ENCODE peak calls at places on chromosomes 12 and 14, in seven cellular contexts. D is fibroblast of lung, N is testis, F is NT2/D1, Y is pancreas, K is esophagus squamous epithelium, V is heart left ventricle. X is an unnamed sample. For H3K9me3, the result is how much of the 10 kb centered on the place peaks cover.

GRCh38 chr14:104114421-104115130 is 23.8 kb upstream of the KIF26A start:
- DNase-seq in D (no peak), N (no peak), F (no peak), Y (peak), K (no peak), V (peak), X (no peak)

GRCh38 chr12:58916891-58917570 is 3.3 kb downstream of the LRIG3 start:
- DNase-seq in D (peak), N (no peak), F (no peak), Y (no peak), K (no peak), V (no peak), X (peak)

GRCh38 chr12:108425238-108425795 is 86.2 kb upstream of the CMKLR1 start:
- DNase-seq in D (no peak), N (peak), F (no peak), Y (no peak), K (no peak), V (no peak), X (no peak)

GRCh38 chr12:12358528-12358927 is 1.6 kb downstream of the BORCS5 start:
- DNase-seq in D (no peak), N (no peak), F (no peak), Y (no peak), K (no peak), V (no peak), X (no peak)

GRCh38 chr14:104044016-104044415 is 41.5 kb upstream of the ASPG start:
- DNase-seq in D (no peak), N (no peak), F (no peak), Y (no peak), K (no peak), V (no peak), X (no peak)

GRCh38 chr12:38983117-38983571 is 77.8 kb upstream of the CPNE8 start:
- DNase-seq in D (no peak), N (peak), F (no peak), Y (no peak), K (no peak), V (no peak), X (no peak)

GRCh38 chr12:110269622-110270124 is 11.4 kb upstream of the ATP2A2 start:
- DNase-seq in D (peak), N (no peak), F (peak), Y (no peak), K (no peak), V (no peak), X (peak)

GRCh38 chr14:65168840-65169239 is 66.5 kb upstream of the MAX start:
- DNase-seq in D (peak), N (no peak), F (no peak), Y (no peak), K (no peak), V (no peak), X (no peak)

GRCh38 chr12:26809611-26810298 is 23.2 kb downstream of the ITPR2 start:
- DNase-seq in D (no peak), N (no peak), F (no peak), Y (no peak), K (no peak), V (no peak), X (no peak)

GRCh38 chr12:122200541-122201175 is 2.9 kb upstream of the B3GNT4 start:
- DNase-seq in D (no peak), N (no peak), F (no peak), Y (peak), K (no peak), V (no peak), X (no peak)

GRCh38 chr14:100547633-100548294 is 39.5 kb downstream of the BEGAIN start:
- DNase-seq in D (peak), N (peak), F (no peak), Y (no peak), K (no peak), V (peak), X (peak)

GRCh38 chr14:79629891-79630560 is 581.3 kb downstream of the DIO2 start:
- DNase-seq in D (no peak), N (no peak), F (no peak), Y (no peak), K (no peak), V (no peak), X (no peak)

GRCh38 chr12:111330800-111331752 is 37.8 kb downstream of the PHETA1 start:
- DNase-seq in D (peak), N (no peak), F (peak), Y (no peak), K (no peak), V (no peak), X (no peak)

GRCh38 chr12:116719661-116720060 is 18.2 kb downstream of the SPRING1 start:
- DNase-seq in D (no peak), N (no peak), F (no peak), Y (no peak), K (no peak), V (no peak), X (no peak)

GRCh38 chr12:96743606-96744005 is 163.5 kb upstream of the NEDD1 start:
- DNase-seq in D (peak), N (no peak), F (no peak), Y (no peak), K (no peak), V (no peak), X (no peak)

GRCh38 chr14:77086017-77086727 is 11.9 kb upstream of the CIPC start:
- DNase-seq in D (no peak), N (no peak), F (no peak), Y (no peak), K (no peak), V (no peak), X (no peak)

GRCh38 chr14:22397338-22397737 is 191.7 kb downstream of the DAD1 start:
- DNase-seq in D (no peak), N (no peak), F (no peak), Y (no peak), K (no peak), V (no peak), X (no peak)

GRCh38 chr12:77231548-77231947 is 166.2 kb upstream of the E2F7 start:
- DNase-seq in D (peak), N (peak), F (no peak), Y (peak), K (no peak), V (peak), X (no peak)

GRCh38 chr14:101819251-101819990 is 57.9 kb downstream of the PPP2R5C start:
- DNase-seq in D (no peak), N (no peak), F (no peak), Y (no peak), K (no peak), V (no peak), X (no peak)

GRCh38 chr12:121964813-121965643 is 46.6 kb downstream of the CFAP251 start:
- DNase-seq in D (peak), N (no peak), F (no peak), Y (no peak), K (no peak), V (no peak), X (peak)

GRCh38 chr12:108340037-108340436 is 926 bp upstream of the CMKLR1 start:
- DNase-seq in D (no peak), N (no peak), F (no peak), Y (no peak), K (no peak), V (no peak), X (no peak)

GRCh38 chr12:111901182-111901581 is 59.2 kb downstream of the MAPKAPK5 start:
- DNase-seq in D (no peak), N (no peak), F (no peak), Y (no peak), K (no peak), V (no peak), X (no peak)

GRCh38 chr12:19437996-19438395 is 1.3 kb upstream of the AEBP2 start:
- DNase-seq in D (no peak), N (no peak), F (peak), Y (no peak), K (no peak), V (no peak), X (no peak)

GRCh38 chr14:40115583-40115982 is 683.4 kb upstream of the FBXO33 start:
- DNase-seq in D (no peak), N (no peak), F (no peak), Y (no peak), K (no peak), V (no peak), X (no peak)

GRCh38 chr12:94100254-94100653 is 48.1 kb upstream of the PLXNC1 start:
- DNase-seq in D (peak), N (no peak), F (no peak), Y (no peak), K (no peak), V (no peak), X (no peak)

GRCh38 chr14:101858791-101859537 is 97.5 kb downstream of the PPP2R5C start:
- DNase-seq in D (no peak), N (no peak), F (no peak), Y (no peak), K (no peak), V (no peak), X (no peak)

GRCh38 chr14:56549721-56550120 is 29.9 kb upstream of the TMEM260 start:
- DNase-seq in D (no peak), N (no peak), F (no peak), Y (no peak), K (no peak), V (no peak), X (no peak)

GRCh38 chr14:92607702-92608429 is 94.3 kb downstream of the RIN3 start:
- DNase-seq in D (peak), N (no peak), F (no peak), Y (no peak), K (no peak), V (no peak), X (no peak)

GRCh38 chr12:121573949-121574520 is 6.8 kb downstream of the KDM2B start:
- DNase-seq in D (no peak), N (no peak), F (no peak), Y (no peak), K (no peak), V (no peak), X (no peak)

GRCh38 chr12:321606-322326 is 59.1 kb upstream of the SLC6A13 start:
- DNase-seq in D (peak), N (no peak), F (no peak), Y (no peak), K (no peak), V (no peak), X (no peak)

GRCh38 chr14:95197498-95198010 is 40.2 kb upstream of the DICER1 start:
- DNase-seq in D (no peak), N (no peak), F (no peak), Y (no peak), K (no peak), V (no peak), X (no peak)

GRCh38 chr14:104215706-104216334 is 77.4 kb downstream of the KIF26A start:
- DNase-seq in D (no peak), N (no peak), F (no peak), Y (peak), K (no peak), V (peak), X (no peak)

GRCh38 chr12:57058454-57058853 is 8.5 kb upstream of the MYO1A start:
- DNase-seq in D (no peak), N (no peak), F (no peak), Y (no peak), K (no peak), V (no peak), X (no peak)

GRCh38 chr14:59492419-59492818 is 8.1 kb downstream of the JKAMP start:
- DNase-seq in D (no peak), N (no peak), F (no peak), Y (no peak), K (no peak), V (no peak), X (no peak)

GRCh38 chr14:53458368-53458814 is 305.3 kb upstream of the DDHD1 start:
- DNase-seq in D (peak), N (no peak), F (no peak), Y (no peak), K (no peak), V (no peak), X (peak)

GRCh38 chr14:85350667-85351066 is 179.3 kb upstream of the FLRT2 start:
- DNase-seq in D (no peak), N (no peak), F (no peak), Y (no peak), K (no peak), V (no peak), X (no peak)

GRCh38 chr12:126588586-126589249 is 1523.5 kb downstream of the AACS start:
- DNase-seq in D (no peak), N (no peak), F (no peak), Y (no peak), K (no peak), V (no peak), X (no peak)

GRCh38 chr12:49244161-49244560 is 20.7 kb upstream of the TUBA1C start:
- DNase-seq in D (peak), N (no peak), F (no peak), Y (no peak), K (no peak), V (no peak), X (peak)

GRCh38 chr12:128971802-128972201 is 118.5 kb downstream of the GLT1D1 start:
- DNase-seq in D (no peak), N (no peak), F (no peak), Y (no peak), K (no peak), V (no peak), X (no peak)

GRCh38 chr14:20460458-20461229 is 590 bp downstream of the PIP4P1 start:
- DNase-seq in D (no peak), N (no peak), F (no peak), Y (no peak), K (no peak), V (peak), X (no peak)

GRCh38 chr14:106419432-106419831 is 893.0 kb downstream of the TMEM121 start:
- DNase-seq in D (no peak), N (no peak), F (no peak), Y (no peak), K (no peak), V (no peak), X (no peak)

GRCh38 chr14:106417224-106418049 is 891.1 kb downstream of the TMEM121 start:
- DNase-seq in D (no peak), N (peak), F (peak), Y (no peak), K (no peak), V (peak), X (no peak)

GRCh38 chr14:106414464-106414863 is 888.1 kb downstream of the TMEM121 start:
- DNase-seq in D (no peak), N (no peak), F (no peak), Y (no peak), K (no peak), V (no peak), X (no peak)
- H3K9me3 ChIP-seq in D (under half), N (under half), F (under half), Y (under half), K (under half), V (under half), X (under half)

DNA sequence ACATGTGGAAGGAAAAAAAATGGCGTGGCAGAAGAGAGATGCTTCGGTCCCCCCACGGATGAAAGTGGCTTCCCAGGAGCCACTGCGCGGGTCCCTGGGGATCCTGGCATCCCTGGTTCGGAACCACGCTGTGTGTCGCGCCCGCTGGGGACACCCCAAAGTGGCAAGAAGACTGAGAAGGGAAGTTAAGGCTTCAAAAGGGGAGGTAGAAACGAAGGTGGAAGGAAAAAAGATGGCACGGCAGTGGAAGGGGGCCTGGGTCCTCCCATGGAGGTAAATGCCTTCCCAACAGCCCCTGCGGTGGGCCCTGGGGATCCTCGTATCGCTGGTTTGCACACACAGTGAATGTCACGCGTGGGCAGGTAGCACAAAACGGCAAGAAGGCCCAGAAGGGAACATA is 281.7 kb downstream of the ALG10 start:
- DNase-seq in D (no peak), N (no peak), F (no peak), Y (no peak), K (no peak), V (peak), X (no peak)
- H3K9me3 ChIP-seq in D (under half), N (under half), F (under half), Y (under half), K (half or more), V (under half), X (under half)

GRCh38 chr12:132338781-132339180 is 9.4 kb upstream of the GALNT9 start:
- DNase-seq in D (no peak), N (no peak), F (no peak), Y (no peak), K (no peak), V (no peak), X (no peak)
- H3K9me3 ChIP-seq in D (under half), N (under half), F (under half), Y (under half), K (under half), V (under half), X (under half)

GRCh38 chr14:74638970-74639369 is 26.9 kb upstream of the LTBP2 start:
- DNase-seq in D (peak), N (no peak), F (no peak), Y (no peak), K (no peak), V (no peak), X (no peak)
- H3K9me3 ChIP-seq in D (under half), N (under half), F (under half), Y (under half), K (under half), V (under half), X (under half)

DNA sequence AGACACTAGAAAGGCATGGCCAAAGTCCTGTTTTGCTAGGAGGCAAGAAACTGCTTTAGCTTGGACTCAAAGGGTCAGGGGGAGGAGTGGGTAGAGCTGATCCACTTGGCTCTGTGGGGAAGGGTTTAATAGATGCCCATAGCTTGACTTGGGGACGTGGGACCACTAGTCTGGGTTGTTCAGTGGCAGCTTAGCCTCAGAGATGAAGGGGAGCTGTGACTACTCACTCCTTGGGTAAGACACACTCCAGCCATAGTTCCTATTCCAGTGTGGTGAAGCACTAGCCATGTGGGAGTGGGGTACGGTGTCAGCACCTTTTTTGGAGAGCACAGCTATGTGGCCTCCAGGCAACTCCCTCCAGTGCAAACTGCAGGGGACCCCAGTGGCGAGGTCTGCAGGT is 257.3 kb downstream of the TMEM121 start:
- DNase-seq in D (no peak), N (no peak), F (no peak), Y (no peak), K (no peak), V (no peak), X (no peak)
- H3K9me3 ChIP-seq in D (under half), N (under half), F (under half), Y (under half), K (under half), V (under half), X (under half)

X was measured in SJSA1.